ENCODE peak calls at places on chromosomes 13 and 19, in seven cellular contexts. B is NCI-H1105 treated with DMSO at 0.1 percent for 48 hours; T is myocyte; R is CD4-positive, alpha-beta T cell; F is stimulated activated CD4-positive, alpha-beta T cell treated with anti-CD3 and anti-CD28 coated beads, Interleukin-1b, Interleukin-23, amount 100 ng/mL, for 24 hours; E is MV-4-11; W is Calu3. K is an unnamed sample.

GRCh38 chr19:3480383-3481091 is at the start of gene SMIM24:
- DNase-seq in B (no peak), T (no peak), R (no peak), F (no peak), E (no peak), W (peak), K (no peak)

GRCh38 chr13:98853791-98854191 is 101.3 kb upstream of the SLC15A1 start:
- DNase-seq in B (no peak), T (peak), R (no peak), F (no peak), E (peak), W (no peak), K (peak)

GRCh38 chr13:92842145-92842544 is 384.5 kb upstream of the GPC6 start:
- DNase-seq in B (no peak), T (peak), R (no peak), F (no peak), E (no peak), W (no peak), K (peak)

GRCh38 chr19:19545707-19546106 is 7.6 kb downstream of the CILP2 start:
- DNase-seq in B (no peak), T (no peak), R (no peak), F (no peak), E (no peak), W (no peak), K (no peak)

GRCh38 chr19:35241417-35241816 is 7.4 kb upstream of the LSR start:
- DNase-seq in B (no peak), T (no peak), R (no peak), F (no peak), E (peak), W (no peak), K (no peak)

GRCh38 chr13:51998723-51999471 is 12.4 kb downstream of the ATP7B start:
- DNase-seq in B (no peak), T (peak), R (no peak), F (no peak), E (no peak), W (no peak), K (no peak)

GRCh38 chr13:37984357-37984756 is 114.8 kb upstream of the TRPC4 start:
- DNase-seq in B (no peak), T (no peak), R (no peak), F (no peak), E (no peak), W (no peak), K (no peak)

GRCh38 chr13:43988302-43988701 is 108.6 kb downstream of the LACC1 start:
- DNase-seq in B (no peak), T (no peak), R (no peak), F (no peak), E (no peak), W (no peak), K (no peak)

GRCh38 chr13:46908511-46908910 is 11.7 kb upstream of the HTR2A start:
- DNase-seq in B (no peak), T (peak), R (no peak), F (no peak), E (no peak), W (no peak), K (peak)